ENCODE peak calls at places on chromosomes 12 and 14, in five cellular contexts. C, S, U, Q and W are unnamed samples.

GRCh38 chr12:102216086-102216691 is 18.6 kb upstream of the PMCH start:
- DNase-seq in C (no peak), S (no peak), U (no peak), Q (no peak), W (peak)

GRCh38 chr12:23230899-23231298 is 605.9 kb downstream of the ETNK1 start:
- DNase-seq in C (no peak), S (no peak), U (no peak), Q (no peak), W (no peak)

GRCh38 chr14:105937253-105938054 is 411.1 kb downstream of the TMEM121 start:
- DNase-seq in C (no peak), S (peak), U (no peak), Q (peak), W (no peak)

GRCh38 chr12:130127909-130128763 is 34.1 kb upstream of the FZD10 start:
- DNase-seq in C (no peak), S (no peak), U (peak), Q (no peak), W (no peak)

GRCh38 chr12:47312794-47313426 is 233.2 kb upstream of the AMIGO2 start:
- DNase-seq in C (no peak), S (no peak), U (no peak), Q (no peak), W (no peak)

GRCh38 chr12:11978985-11979384 is 91.8 kb upstream of the BCL2L14 start:
- DNase-seq in C (no peak), S (no peak), U (no peak), Q (no peak), W (no peak)

GRCh38 chr14:67984274-67984673 is 164.7 kb downstream of the RAD51B start:
- DNase-seq in C (no peak), S (no peak), U (no peak), Q (no peak), W (no peak)

GRCh38 chr14:68182492-68182891 is 362.9 kb downstream of the RAD51B start:
- DNase-seq in C (no peak), S (no peak), U (no peak), Q (no peak), W (no peak)

GRCh38 chr12:14416658-14417057 is 51.2 kb downstream of the ATF7IP start:
- DNase-seq in C (peak), S (no peak), U (no peak), Q (no peak), W (peak)

GRCh38 chr12:95940514-95940913 is 1.9 kb downstream of the CCDC38 start:
- DNase-seq in C (no peak), S (no peak), U (no peak), Q (no peak), W (no peak)

GRCh38 chr12:3545121-3545796 is 54.3 kb downstream of the PRMT8 start:
- DNase-seq in C (no peak), S (no peak), U (no peak), Q (no peak), W (no peak)
- TF ChIP-seq CTCF in C (no peak), S (peak), U (no peak), Q (no peak), W (no peak)

GRCh38 chr14:75094896-75095295 is 25.5 kb downstream of the ZC2HC1C start:
- DNase-seq in C (peak), S (no peak), U (no peak), Q (no peak), W (no peak)
- H3K4me3 ChIP-seq in C (no peak), S (no peak), U (no peak), Q (no peak), W (no peak)

DNA sequence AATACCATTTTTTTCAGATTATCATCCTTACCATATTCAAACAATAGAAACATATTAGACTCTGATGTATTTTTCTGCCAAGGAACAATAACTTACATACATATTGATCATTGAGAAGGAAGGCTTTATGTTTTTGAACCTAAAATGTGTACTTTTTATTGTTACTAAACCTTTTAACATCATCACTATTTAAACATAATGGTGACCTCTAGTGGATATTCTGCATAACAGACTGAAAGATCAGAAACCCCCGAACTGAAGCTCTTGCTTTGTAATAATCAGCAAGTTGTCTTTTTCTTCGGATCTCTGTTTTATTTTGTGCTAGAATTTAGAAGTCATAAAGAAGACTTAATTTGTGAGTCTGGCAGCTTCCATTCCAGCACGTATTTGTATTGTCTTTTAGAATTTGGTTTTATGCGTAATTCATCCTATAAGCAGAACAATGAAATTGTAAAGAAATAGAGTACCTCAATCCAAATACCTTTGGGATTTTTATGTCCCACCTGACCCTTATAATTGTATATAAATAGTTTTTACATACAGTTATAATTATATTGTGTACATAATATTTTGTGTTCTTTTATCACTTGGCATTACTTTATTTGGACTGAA is 125.9 kb upstream of the ATF1 start:
- DNase-seq in C (no peak), S (no peak), U (no peak), Q (no peak), W (no peak)
- TF ChIP-seq CTCF in C (peak), S (peak), U (peak), Q (peak), W (peak)

GRCh38 chr14:76917759-76918175 is 91.6 kb downstream of the LRRC74A start:
- DNase-seq in C (no peak), S (no peak), U (peak), Q (no peak), W (no peak)

GRCh38 chr14:76917158-76917596 is 91.0 kb downstream of the LRRC74A start:
- DNase-seq in C (no peak), S (no peak), U (peak), Q (no peak), W (no peak)

GRCh38 chr14:76918751-76919421 is 92.7 kb downstream of the LRRC74A start:
- DNase-seq in C (peak), S (peak), U (peak), Q (peak), W (peak)

GRCh38 chr14:76919431-76919810 is 93.2 kb downstream of the LRRC74A start:
- DNase-seq in C (no peak), S (no peak), U (no peak), Q (no peak), W (no peak)

GRCh38 chr14:76918176-76918750 is 92.1 kb downstream of the LRRC74A start:
- DNase-seq in C (peak), S (no peak), U (peak), Q (no peak), W (peak)
- H3K4me3 ChIP-seq in C (no peak), S (no peak), U (peak), Q (peak), W (no peak)

GRCh38 chr12:48331389-48331788 is 19.3 kb downstream of the ZNF641 start:
- DNase-seq in C (no peak), S (no peak), U (no peak), Q (no peak), W (no peak)

GRCh38 chr12:48336066-48336465 is 14.7 kb downstream of the ZNF641 start:
- DNase-seq in C (no peak), S (no peak), U (no peak), Q (no peak), W (no peak)

GRCh38 chr12:48340891-48341290 is 9.8 kb downstream of the ZNF641 start:
- DNase-seq in C (no peak), S (no peak), U (no peak), Q (no peak), W (no peak)

GRCh38 chr12:48334807-48335206 is 15.9 kb downstream of the ZNF641 start:
- DNase-seq in C (no peak), S (no peak), U (no peak), Q (no peak), W (no peak)

DNA sequence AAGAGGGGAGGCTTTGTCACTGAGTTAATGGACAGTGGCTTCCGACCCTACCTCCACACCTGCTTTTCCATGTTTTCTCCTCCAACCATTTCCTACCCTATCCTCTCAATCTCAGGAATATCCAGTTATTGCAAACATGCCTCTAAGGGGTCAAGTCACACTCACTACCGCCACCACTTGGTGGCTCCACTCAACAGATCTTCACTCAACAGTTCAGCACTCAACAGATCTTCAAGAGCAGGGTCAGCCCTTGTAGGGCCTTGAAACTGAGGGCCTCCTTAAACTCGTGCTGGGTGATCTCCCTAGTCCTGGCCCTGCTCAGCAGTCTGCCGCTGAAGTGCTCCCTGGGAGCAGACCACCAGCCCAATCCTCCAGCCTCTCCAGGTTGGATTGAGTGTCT is 14.2 kb downstream of the ZNF641 start:
- DNase-seq in C (no peak), S (no peak), U (no peak), Q (no peak), W (no peak)
- TF ChIP-seq CTCF in C (no peak), S (no peak), U (no peak), Q (no peak), W (no peak)